ENCODE peak calls at places on chromosomes 13 and 19, in eight cellular contexts. X is neuronal stem cell; T is CD8-positive, alpha-beta memory T cell; Z is neural progenitor cell; D is heart left ventricle; Q is K562; R is psoas muscle; E is fibroblast of lung. O is an unnamed sample. For H3K4me1 and H3K36me3, the result is how much of the 10 kb centered on the place peaks cover.

GRCh38 chr13:78137404-78138142 is 218.9 kb upstream of the EDNRB start:
- DNase-seq in X (peak), T (no peak), Z (peak), D (no peak), Q (peak), R (no peak), E (peak), O (no peak)

GRCh38 chr19:37342753-37343152 is 28.1 kb upstream of the ZNF527 start:
- DNase-seq in X (no peak), T (no peak), Z (no peak), D (no peak), Q (no peak), R (no peak), E (peak), O (no peak)

GRCh38 chr13:22076658-22077057 is 405.8 kb downstream of the FGF9 start:
- DNase-seq in X (no peak), T (peak), Z (no peak), D (no peak), Q (no peak), R (no peak), E (no peak), O (peak)

GRCh38 chr13:27192896-27193295 is 21.3 kb upstream of the USP12 start:
- DNase-seq in X (no peak), T (no peak), Z (no peak), D (no peak), Q (no peak), R (no peak), E (no peak), O (no peak)

GRCh38 chr13:66117573-66117972 is 1112.6 kb downstream of the PCDH9 start:
- DNase-seq in X (no peak), T (no peak), Z (no peak), D (no peak), Q (no peak), R (no peak), E (no peak), O (no peak)

GRCh38 chr19:46621191-46622117 is 3.4 kb downstream of the PTGIR start:
- DNase-seq in X (no peak), T (peak), Z (peak), D (peak), Q (no peak), R (peak), E (no peak), O (no peak)

GRCh38 chr13:37429976-37430375 is 168.6 kb downstream of the POSTN start:
- DNase-seq in X (no peak), T (no peak), Z (no peak), D (no peak), Q (no peak), R (no peak), E (peak), O (no peak)

GRCh38 chr13:79541426-79542049 is 60.6 kb downstream of the NDFIP2 start:
- DNase-seq in X (peak), T (no peak), Z (peak), D (no peak), Q (peak), R (no peak), E (peak), O (peak)

GRCh38 chr19:30148039-30148438 is 206.0 kb downstream of the URI1 start:
- DNase-seq in X (no peak), T (no peak), Z (no peak), D (no peak), Q (no peak), R (no peak), E (no peak), O (no peak)

GRCh38 chr19:2578911-2579677 is 103.2 kb downstream of the GADD45B start:
- DNase-seq in X (peak), T (peak), Z (peak), D (peak), Q (peak), R (peak), E (peak), O (peak)

GRCh38 chr19:33080761-33081681 is at the start of gene GPATCH1:
- DNase-seq in X (peak), T (peak), Z (peak), D (peak), Q (peak), R (peak), E (peak), O (peak)

GRCh38 chr13:29674532-29674931 is 79.0 kb upstream of the SLC7A1 start:
- DNase-seq in X (no peak), T (no peak), Z (no peak), D (no peak), Q (no peak), R (no peak), E (peak), O (no peak)

GRCh38 chr13:102443234-102443633 is 41.4 kb upstream of the FGF14 start:
- DNase-seq in X (no peak), T (no peak), Z (no peak), D (no peak), Q (no peak), R (no peak), E (no peak), O (no peak)

GRCh38 chr19:38310279-38310670 is 5.5 kb downstream of the YIF1B start:
- DNase-seq in X (no peak), T (no peak), Z (no peak), D (no peak), Q (no peak), R (no peak), E (no peak), O (no peak)

GRCh38 chr19:18194554-18195238 is 1.7 kb downstream of the MPV17L2 start:
- DNase-seq in X (no peak), T (peak), Z (peak), D (no peak), Q (peak), R (peak), E (peak), O (no peak)

GRCh38 chr19:15249912-15250634 is 17.8 kb upstream of the EPHX3 start:
- DNase-seq in X (no peak), T (no peak), Z (peak), D (peak), Q (no peak), R (peak), E (peak), O (no peak)

GRCh38 chr19:3358919-3359849 is 7.2 kb upstream of the NFIC start:
- DNase-seq in X (no peak), T (peak), Z (peak), D (peak), Q (peak), R (peak), E (peak), O (peak)

GRCh38 chr19:50728084-50728737 is 5.0 kb downstream of the CLEC11A start:
- DNase-seq in X (peak), T (no peak), Z (peak), D (peak), Q (peak), R (peak), E (peak), O (no peak)

GRCh38 chr13:87333599-87333998 is 337.6 kb upstream of the SLITRK5 start:
- DNase-seq in X (no peak), T (no peak), Z (no peak), D (no peak), Q (no peak), R (no peak), E (no peak), O (no peak)

GRCh38 chr19:52648336-52648990 is 10.3 kb upstream of the ZNF83 start:
- DNase-seq in X (no peak), T (no peak), Z (no peak), D (no peak), Q (no peak), R (no peak), E (peak), O (no peak)

GRCh38 chr13:39493966-39494365 is 109.0 kb downstream of the LHFPL6 start:
- DNase-seq in X (no peak), T (no peak), Z (peak), D (no peak), Q (no peak), R (no peak), E (no peak), O (no peak)

GRCh38 chr13:51639171-51639570 is 54.9 kb downstream of the WDFY2 start:
- DNase-seq in X (no peak), T (no peak), Z (no peak), D (no peak), Q (no peak), R (no peak), E (no peak), O (no peak)

GRCh38 chr13:51637852-51638496 is 53.7 kb downstream of the WDFY2 start:
- DNase-seq in X (peak), T (no peak), Z (peak), D (no peak), Q (no peak), R (no peak), E (no peak), O (no peak)

GRCh38 chr13:51636349-51636890 is 52.2 kb downstream of the WDFY2 start:
- DNase-seq in X (no peak), T (no peak), Z (no peak), D (no peak), Q (no peak), R (no peak), E (no peak), O (no peak)

GRCh38 chr13:51635137-51635878 is 51.0 kb downstream of the WDFY2 start:
- DNase-seq in X (no peak), T (no peak), Z (no peak), D (no peak), Q (no peak), R (no peak), E (no peak), O (peak)

GRCh38 chr13:51638497-51638871 is 54.2 kb downstream of the WDFY2 start:
- DNase-seq in X (peak), T (no peak), Z (peak), D (no peak), Q (no peak), R (no peak), E (no peak), O (no peak)
- H3K4me1 ChIP-seq in X (under half), T (under half), Z (half or more), D (under half), Q (under half), R (under half), E (under half), O (under half)

DNA sequence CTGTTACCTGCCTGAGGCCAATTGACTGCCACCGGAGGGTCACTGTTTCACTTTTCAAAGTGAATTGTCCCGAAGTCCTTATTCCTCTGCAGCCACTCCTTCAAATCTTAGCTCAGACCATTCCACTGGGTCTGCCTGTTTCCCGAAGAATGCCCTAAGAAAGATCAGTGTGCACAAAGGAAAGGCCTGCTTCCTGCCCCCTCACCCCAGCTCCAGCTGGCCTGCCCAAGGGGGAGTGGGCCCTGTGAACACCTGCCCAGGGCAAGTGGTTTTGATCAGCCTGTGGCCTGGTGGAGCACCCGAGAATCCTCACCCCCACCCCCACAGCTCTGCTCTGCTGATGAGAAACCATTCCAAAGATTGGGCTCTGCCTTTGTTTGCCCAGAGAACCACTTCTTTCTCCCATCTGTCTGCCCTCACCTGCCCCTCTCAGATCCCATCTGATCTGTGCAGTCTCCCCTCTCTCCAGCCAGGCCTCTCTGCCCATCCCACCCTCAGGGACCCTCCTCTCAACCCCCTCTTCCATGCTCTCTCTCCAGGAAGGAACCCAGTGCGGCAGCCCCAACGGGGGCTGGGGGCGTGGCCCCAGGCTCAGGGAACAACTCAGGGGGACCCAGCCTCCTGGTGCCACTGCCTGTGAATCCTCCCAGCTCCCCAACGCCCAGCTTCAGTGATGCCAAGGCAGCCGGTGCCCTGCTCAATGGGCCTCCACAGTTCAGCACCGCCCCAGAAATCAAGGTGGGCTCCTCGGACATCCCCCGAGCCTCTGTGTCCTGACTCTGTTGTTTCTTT is 10.3 kb downstream of the LENG1 start:
- DNase-seq in X (no peak), T (no peak), Z (no peak), D (no peak), Q (no peak), R (no peak), E (no peak), O (no peak)
- H3K36me3 ChIP-seq in X (half or more), T (half or more), Z (under half), D (half or more), Q (half or more), R (half or more), E (half or more), O (half or more)

GRCh38 chr19:5036733-5037681 is 68.1 kb downstream of the KDM4B start:
- DNase-seq in X (no peak), T (no peak), Z (no peak), D (no peak), Q (no peak), R (peak), E (peak), O (no peak)
- H3K4me1 ChIP-seq in X (under half), T (under half), Z (under half), D (under half), Q (under half), R (under half), E (under half), O (under half)

DNA sequence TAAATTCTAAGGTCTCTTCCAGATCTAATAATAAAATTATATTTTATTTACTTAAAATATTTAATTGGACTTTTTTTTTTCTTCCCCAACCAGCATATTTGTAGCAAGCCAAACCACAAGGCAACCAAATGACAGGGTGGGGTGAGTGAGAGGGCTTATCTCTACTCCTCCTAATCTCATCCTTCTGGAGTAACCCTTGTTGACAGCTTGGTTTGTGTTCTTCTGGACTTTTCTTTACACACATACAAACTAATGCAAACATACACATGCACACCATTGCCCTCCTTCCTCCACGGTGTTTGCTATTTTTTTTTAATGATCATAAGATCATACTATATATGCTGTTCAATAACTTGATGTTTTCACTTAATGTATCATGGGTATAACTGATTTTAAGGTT is 383.1 kb downstream of the DLEU7 start:
- DNase-seq in X (no peak), T (no peak), Z (no peak), D (no peak), Q (peak), R (no peak), E (no peak), O (no peak)
- H3K36me3 ChIP-seq in X (under half), T (under half), Z (under half), D (under half), Q (under half), R (under half), E (under half), O (under half)

GRCh38 chr19:35365303-35365702 is 5.6 kb upstream of the GPR42 start:
- DNase-seq in X (no peak), T (no peak), Z (no peak), D (no peak), Q (no peak), R (no peak), E (no peak), O (no peak)
- H3K4me1 ChIP-seq in X (under half), T (under half), Z (under half), D (under half), Q (under half), R (under half), E (under half), O (under half)

GRCh38 chr19:43934055-43934984 is 762 bp downstream of the ZNF45 start:
- DNase-seq in X (no peak), T (no peak), Z (peak), D (no peak), Q (peak), R (no peak), E (no peak), O (no peak)
- H3K36me3 ChIP-seq in X (under half), T (under half), Z (under half), D (under half), Q (under half), R (under half), E (under half), O (under half)

GRCh38 chr13:75368167-75368566 is 113.8 kb downstream of the TBC1D4 start:
- DNase-seq in X (no peak), T (no peak), Z (no peak), D (no peak), Q (no peak), R (no peak), E (peak), O (no peak)
- H3K4me1 ChIP-seq in X (under half), T (under half), Z (under half), D (under half), Q (under half), R (half or more), E (under half), O (under half)

GRCh38 chr19:7983286-7983950 is 22.0 kb downstream of the ELAVL1 start:
- DNase-seq in X (no peak), T (no peak), Z (no peak), D (no peak), Q (no peak), R (peak), E (no peak), O (no peak)

GRCh38 chr19:7981199-7981598 is 24.2 kb downstream of the ELAVL1 start:
- DNase-seq in X (no peak), T (no peak), Z (no peak), D (no peak), Q (no peak), R (no peak), E (no peak), O (no peak)

GRCh38 chr19:7981661-7982060 is 23.8 kb downstream of the ELAVL1 start:
- DNase-seq in X (no peak), T (no peak), Z (no peak), D (no peak), Q (no peak), R (peak), E (no peak), O (no peak)

GRCh38 chr19:7982651-7983099 is 22.8 kb downstream of the ELAVL1 start:
- DNase-seq in X (no peak), T (no peak), Z (no peak), D (peak), Q (no peak), R (peak), E (no peak), O (no peak)

GRCh38 chr19:7982103-7982502 is 23.3 kb downstream of the ELAVL1 start:
- DNase-seq in X (no peak), T (no peak), Z (no peak), D (no peak), Q (no peak), R (peak), E (no peak), O (no peak)
- H3K36me3 ChIP-seq in X (half or more), T (under half), Z (under half), D (under half), Q (half or more), R (half or more), E (under half), O (half or more)

O was measured in CD4-positive, alpha-beta memory T cell.